ENCODE peak calls at places on chromosomes 3 and 15, in seven cellular contexts. One of them, this sample, is unnamed.

GRCh38 chr3:29373016-29373690 is 92.3 kb downstream of the RBMS3 start:
- DNase-seq in colonic mucosa: no peak
- DNase-seq in left ventricle myocardium inferior: no peak
- DNase-seq in CD8-positive, alpha-beta memory T cell: no peak
- DNase-seq in Peyer's patch: no peak
- DNase-seq in tibial artery: no peak
- DNase-seq in astrocyte: peak; percentile 92
- DNase-seq in this sample: no peak

GRCh38 chr3:50523170-50523865 is 19.9 kb upstream of the CACNA2D2 start:
- DNase-seq in colonic mucosa: no peak
- DNase-seq in left ventricle myocardium inferior: no peak
- DNase-seq in CD8-positive, alpha-beta memory T cell: no peak
- DNase-seq in Peyer's patch: no peak
- DNase-seq in tibial artery: no peak
- DNase-seq in astrocyte: no peak
- DNase-seq in this sample: no peak

GRCh38 chr3:15659254-15659975 is 57.9 kb downstream of the BTD start:
- DNase-seq in colonic mucosa: no peak
- DNase-seq in left ventricle myocardium inferior: no peak
- DNase-seq in CD8-positive, alpha-beta memory T cell: no peak
- DNase-seq in Peyer's patch: no peak
- DNase-seq in tibial artery: no peak
- DNase-seq in astrocyte: peak; percentile 21
- DNase-seq in this sample: no peak

GRCh38 chr15:81312790-81313543 is 11.0 kb downstream of the STARD5 start:
- DNase-seq in colonic mucosa: peak; percentile 62
- DNase-seq in left ventricle myocardium inferior: peak; percentile 67
- DNase-seq in CD8-positive, alpha-beta memory T cell: no peak
- DNase-seq in Peyer's patch: peak; percentile 29
- DNase-seq in tibial artery: peak; percentile 92
- DNase-seq in astrocyte: peak; percentile 98
- DNase-seq in this sample: peak; percentile 77

GRCh38 chr15:80803580-80804525 is 24.7 kb downstream of the CEMIP start:
- DNase-seq in colonic mucosa: no peak
- DNase-seq in left ventricle myocardium inferior: no peak
- DNase-seq in CD8-positive, alpha-beta memory T cell: no peak
- DNase-seq in Peyer's patch: no peak
- DNase-seq in tibial artery: no peak
- DNase-seq in astrocyte: peak; percentile 33
- DNase-seq in this sample: no peak

GRCh38 chr15:56667517-56667916 is 65.8 kb downstream of the ZNF280D start:
- DNase-seq in colonic mucosa: no peak
- DNase-seq in left ventricle myocardium inferior: no peak
- DNase-seq in CD8-positive, alpha-beta memory T cell: no peak
- DNase-seq in Peyer's patch: no peak
- DNase-seq in tibial artery: no peak
- DNase-seq in astrocyte: no peak
- DNase-seq in this sample: no peak

GRCh38 chr3:10116138-10116460 is 624 bp downstream of the BRK1 start:
- DNase-seq in colonic mucosa: no peak
- DNase-seq in left ventricle myocardium inferior: no peak
- DNase-seq in CD8-positive, alpha-beta memory T cell: no peak
- DNase-seq in Peyer's patch: no peak
- DNase-seq in tibial artery: no peak
- DNase-seq in astrocyte: peak; percentile 56
- DNase-seq in this sample: no peak

GRCh38 chr3:58173670-58174472 is 36.9 kb downstream of the DNASE1L3 start:
- DNase-seq in colonic mucosa: peak; percentile 68
- DNase-seq in left ventricle myocardium inferior: peak; percentile 58
- DNase-seq in CD8-positive, alpha-beta memory T cell: no peak
- DNase-seq in Peyer's patch: peak; percentile 42
- DNase-seq in tibial artery: peak; percentile 45
- DNase-seq in astrocyte: no peak
- DNase-seq in this sample: peak; percentile 83

GRCh38 chr15:88218557-88219214 is 37.9 kb downstream of the NTRK3 start:
- DNase-seq in colonic mucosa: no peak
- DNase-seq in left ventricle myocardium inferior: no peak
- DNase-seq in CD8-positive, alpha-beta memory T cell: no peak
- DNase-seq in Peyer's patch: no peak
- DNase-seq in tibial artery: no peak
- DNase-seq in astrocyte: no peak
- DNase-seq in this sample: no peak

GRCh38 chr15:87224409-87224808 is 1032.1 kb downstream of the NTRK3 start:
- DNase-seq in colonic mucosa: no peak
- DNase-seq in left ventricle myocardium inferior: no peak
- DNase-seq in CD8-positive, alpha-beta memory T cell: no peak
- DNase-seq in Peyer's patch: no peak
- DNase-seq in tibial artery: no peak
- DNase-seq in astrocyte: peak; percentile 80
- DNase-seq in this sample: no peak

GRCh38 chr15:98856540-98856907 is 151.1 kb downstream of the PGPEP1L start:
- DNase-seq in colonic mucosa: no peak
- DNase-seq in left ventricle myocardium inferior: no peak
- DNase-seq in CD8-positive, alpha-beta memory T cell: no peak
- DNase-seq in Peyer's patch: no peak
- DNase-seq in tibial artery: no peak
- DNase-seq in astrocyte: peak; percentile 91
- DNase-seq in this sample: no peak

GRCh38 chr15:76340198-76340801 is 3.7 kb downstream of the ISL2 start:
- DNase-seq in colonic mucosa: no peak
- DNase-seq in left ventricle myocardium inferior: no peak
- DNase-seq in CD8-positive, alpha-beta memory T cell: no peak
- DNase-seq in Peyer's patch: no peak
- DNase-seq in tibial artery: no peak
- DNase-seq in astrocyte: no peak
- DNase-seq in this sample: peak; percentile 83

GRCh38 chr15:94327356-94327936 is 96.1 kb downstream of the MCTP2 start:
- DNase-seq in colonic mucosa: no peak
- DNase-seq in left ventricle myocardium inferior: no peak
- DNase-seq in CD8-positive, alpha-beta memory T cell: no peak
- DNase-seq in Peyer's patch: no peak
- DNase-seq in tibial artery: no peak
- DNase-seq in astrocyte: no peak
- DNase-seq in this sample: no peak

GRCh38 chr3:157282261-157283191 is 122.6 kb upstream of the CCNL1 start:
- DNase-seq in colonic mucosa: no peak
- DNase-seq in left ventricle myocardium inferior: no peak
- DNase-seq in CD8-positive, alpha-beta memory T cell: no peak
- DNase-seq in Peyer's patch: no peak
- DNase-seq in tibial artery: peak; percentile 82
- DNase-seq in astrocyte: peak; percentile 89
- DNase-seq in this sample: no peak

GRCh38 chr3:134473868-134474546 is 11.8 kb downstream of the ANAPC13 start:
- DNase-seq in colonic mucosa: peak; percentile 91
- DNase-seq in left ventricle myocardium inferior: no peak
- DNase-seq in CD8-positive, alpha-beta memory T cell: peak; percentile 73
- DNase-seq in Peyer's patch: peak; percentile 73
- DNase-seq in tibial artery: peak; percentile 82
- DNase-seq in astrocyte: peak; percentile 71
- DNase-seq in this sample: no peak

GRCh38 chr15:25882466-25882865 is 19.3 kb upstream of the ATP10A start:
- DNase-seq in colonic mucosa: no peak
- DNase-seq in left ventricle myocardium inferior: no peak
- DNase-seq in CD8-positive, alpha-beta memory T cell: no peak
- DNase-seq in Peyer's patch: no peak
- DNase-seq in tibial artery: no peak
- DNase-seq in astrocyte: no peak
- DNase-seq in this sample: no peak

GRCh38 chr15:41777421-41777973 is 3.2 kb downstream of the MAPKBP1 start:
- DNase-seq in colonic mucosa: no peak
- DNase-seq in left ventricle myocardium inferior: no peak
- DNase-seq in CD8-positive, alpha-beta memory T cell: no peak
- DNase-seq in Peyer's patch: no peak
- DNase-seq in tibial artery: no peak
- DNase-seq in astrocyte: peak; percentile 39
- DNase-seq in this sample: no peak

GRCh38 chr3:65873028-65873427 is 165.7 kb downstream of the MAGI1 start:
- DNase-seq in colonic mucosa: no peak
- DNase-seq in left ventricle myocardium inferior: peak; percentile 17
- DNase-seq in CD8-positive, alpha-beta memory T cell: no peak
- DNase-seq in Peyer's patch: no peak
- DNase-seq in tibial artery: no peak
- DNase-seq in astrocyte: no peak
- DNase-seq in this sample: no peak

GRCh38 chr3:131233900-131234667 is 147.5 kb upstream of the NUDT16 start:
- DNase-seq in colonic mucosa: no peak
- DNase-seq in left ventricle myocardium inferior: no peak
- DNase-seq in CD8-positive, alpha-beta memory T cell: no peak
- DNase-seq in Peyer's patch: no peak
- DNase-seq in tibial artery: no peak
- DNase-seq in astrocyte: no peak
- DNase-seq in this sample: no peak

GRCh38 chr15:41392659-41393058 is 9.6 kb downstream of the NDUFAF1 start:
- DNase-seq in colonic mucosa: no peak
- DNase-seq in left ventricle myocardium inferior: no peak
- DNase-seq in CD8-positive, alpha-beta memory T cell: no peak
- DNase-seq in Peyer's patch: no peak
- DNase-seq in tibial artery: no peak
- DNase-seq in astrocyte: no peak
- DNase-seq in this sample: no peak

GRCh38 chr3:170420307-170420821 is 1.7 kb downstream of the CLDN11 start:
- DNase-seq in colonic mucosa: no peak
- DNase-seq in left ventricle myocardium inferior: no peak
- DNase-seq in CD8-positive, alpha-beta memory T cell: no peak
- DNase-seq in Peyer's patch: no peak
- DNase-seq in tibial artery: no peak
- DNase-seq in astrocyte: peak; percentile 42
- DNase-seq in this sample: no peak

GRCh38 chr3:188712257-188712924 is 459.4 kb upstream of the TPRG1 start:
- DNase-seq in colonic mucosa: no peak
- DNase-seq in left ventricle myocardium inferior: no peak
- DNase-seq in CD8-positive, alpha-beta memory T cell: no peak
- DNase-seq in Peyer's patch: no peak
- DNase-seq in tibial artery: no peak
- DNase-seq in astrocyte: peak; percentile 92
- DNase-seq in this sample: no peak

GRCh38 chr3:183554377-183554776 is 1.1 kb downstream of the KLHL6 start:
- DNase-seq in colonic mucosa: no peak
- DNase-seq in left ventricle myocardium inferior: no peak
- DNase-seq in CD8-positive, alpha-beta memory T cell: no peak
- DNase-seq in Peyer's patch: no peak
- DNase-seq in tibial artery: no peak
- DNase-seq in astrocyte: no peak
- DNase-seq in this sample: no peak

DNA sequence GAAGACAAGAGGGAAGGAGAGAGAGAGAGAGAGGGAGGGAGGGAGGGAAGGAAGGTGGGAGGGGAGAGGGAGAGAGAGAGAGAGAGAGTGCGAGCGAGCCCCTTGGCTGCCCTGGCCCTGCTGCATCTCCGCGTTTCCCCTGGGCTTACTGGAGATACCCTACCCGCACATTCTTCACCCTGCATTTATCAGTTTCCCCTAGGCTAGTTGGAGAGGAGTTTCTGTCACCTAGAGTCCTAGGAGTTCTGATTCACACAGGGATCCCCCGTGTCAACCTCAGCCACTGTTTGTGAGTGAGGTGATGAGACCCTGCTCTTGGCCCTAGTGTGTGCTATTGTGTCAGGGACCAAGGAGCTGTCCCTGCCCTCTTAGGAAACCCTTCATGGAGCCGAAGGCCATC is 18.7 kb downstream of the BHLHE40 start:
- DNase-seq in colonic mucosa: no peak
- DNase-seq in left ventricle myocardium inferior: no peak
- DNase-seq in CD8-positive, alpha-beta memory T cell: no peak
- DNase-seq in Peyer's patch: no peak
- DNase-seq in tibial artery: no peak
- DNase-seq in astrocyte: no peak
- DNase-seq in this sample: no peak
- H3K4me1 ChIP-seq in colonic mucosa: no peaks in the 10 kb centered on the region
- H3K4me1 ChIP-seq in left ventricle myocardium inferior: peaks cover 10% of the 10 kb centered on the region
- H3K4me1 ChIP-seq in CD8-positive, alpha-beta memory T cell: peaks cover 8% of the 10 kb centered on the region
- H3K4me1 ChIP-seq in Peyer's patch: no peaks in the 10 kb centered on the region
- H3K4me1 ChIP-seq in tibial artery: peaks cover 10% of the 10 kb centered on the region
- H3K4me1 ChIP-seq in astrocyte: peaks cover 22% of the 10 kb centered on the region
- H3K4me1 ChIP-seq in this sample: peaks cover 25% of the 10 kb centered on the region

DNA sequence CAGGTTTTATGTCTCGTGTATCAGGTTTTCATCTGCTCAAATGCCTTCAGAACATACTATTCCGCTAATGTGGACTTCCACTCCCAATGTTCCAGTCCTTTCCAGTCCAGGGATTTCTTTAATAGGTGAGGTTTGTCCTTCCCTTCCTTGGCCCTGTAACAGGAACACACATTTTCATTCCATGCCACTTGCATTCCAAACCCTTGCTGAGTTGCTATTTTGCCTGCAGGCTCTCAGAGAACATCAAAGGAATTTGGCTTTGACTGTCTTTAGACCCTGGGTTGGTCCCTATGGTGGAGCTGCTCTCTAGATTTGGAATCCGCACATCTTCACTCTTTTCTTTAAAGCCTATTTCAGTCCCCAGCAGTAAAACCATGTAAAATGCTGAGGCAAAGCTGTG is 12.3 kb upstream of the ALCAM start:
- DNase-seq in colonic mucosa: no peak
- DNase-seq in left ventricle myocardium inferior: no peak
- DNase-seq in CD8-positive, alpha-beta memory T cell: no peak
- DNase-seq in Peyer's patch: no peak
- DNase-seq in tibial artery: no peak
- DNase-seq in astrocyte: no peak
- DNase-seq in this sample: no peak
- H3K4me1 ChIP-seq in colonic mucosa: no peaks in the 10 kb centered on the region
- H3K4me1 ChIP-seq in left ventricle myocardium inferior: no peaks in the 10 kb centered on the region
- H3K4me1 ChIP-seq in CD8-positive, alpha-beta memory T cell: no peaks in the 10 kb centered on the region
- H3K4me1 ChIP-seq in Peyer's patch: no peaks in the 10 kb centered on the region
- H3K4me1 ChIP-seq in tibial artery: peaks cover 5% of the 10 kb centered on the region
- H3K4me1 ChIP-seq in astrocyte: peaks cover 33% of the 10 kb centered on the region
- H3K4me1 ChIP-seq in this sample: peaks cover 15% of the 10 kb centered on the region

DNA sequence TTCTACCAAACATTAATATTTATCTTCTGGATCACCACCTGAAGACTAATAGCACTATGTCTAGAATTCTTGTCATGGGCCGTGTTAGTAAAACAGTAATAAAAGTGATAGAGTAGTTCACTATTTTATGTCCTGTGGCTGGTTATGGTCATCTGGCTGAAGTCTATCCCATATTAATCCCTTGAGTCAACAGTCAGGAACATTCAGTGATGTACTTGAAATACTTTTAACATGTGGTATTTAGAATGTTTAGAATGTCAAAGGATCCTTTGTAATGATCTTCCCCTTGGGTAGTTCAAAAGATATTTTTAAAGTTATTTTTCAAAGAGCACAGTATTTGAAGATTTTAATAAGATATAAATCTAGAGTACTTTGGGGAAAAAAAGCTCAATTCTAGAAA is 117.0 kb downstream of the MBNL1 start:
- DNase-seq in colonic mucosa: no peak
- DNase-seq in left ventricle myocardium inferior: no peak
- DNase-seq in CD8-positive, alpha-beta memory T cell: no peak
- DNase-seq in Peyer's patch: no peak
- DNase-seq in tibial artery: no peak
- DNase-seq in astrocyte: peak; percentile 88
- DNase-seq in this sample: no peak
- H3K4me1 ChIP-seq in colonic mucosa: peaks cover 2% of the 10 kb centered on the region
- H3K4me1 ChIP-seq in left ventricle myocardium inferior: peaks cover 99% of the 10 kb centered on the region
- H3K4me1 ChIP-seq in CD8-positive, alpha-beta memory T cell: peaks cover 78% of the 10 kb centered on the region
- H3K4me1 ChIP-seq in Peyer's patch: no peaks in the 10 kb centered on the region
- H3K4me1 ChIP-seq in tibial artery: peaks cover 59% of the 10 kb centered on the region
- H3K4me1 ChIP-seq in astrocyte: peaks cover 6% of the 10 kb centered on the region
- H3K4me1 ChIP-seq in this sample: peaks cover 43% of the 10 kb centered on the region

DNA sequence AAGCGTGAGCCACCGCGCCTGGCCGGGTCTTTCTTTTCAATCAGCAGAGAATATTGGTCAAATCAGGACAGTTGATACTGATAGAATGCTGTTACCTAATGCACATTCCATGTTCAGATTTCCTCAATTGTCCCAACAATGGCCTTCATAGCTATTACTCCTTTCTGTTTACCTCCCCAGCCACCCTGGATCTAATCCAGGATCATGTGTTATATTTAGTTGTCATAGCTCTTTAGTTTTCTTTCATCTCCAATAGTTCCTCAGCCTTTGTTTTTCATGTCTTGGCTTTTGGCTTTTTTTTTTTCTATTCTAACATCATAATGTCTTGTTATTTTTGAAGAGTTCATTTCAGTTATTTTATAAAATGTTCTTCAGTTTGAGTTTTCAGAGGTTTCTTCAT is 14.6 kb downstream of the USP3 start:
- DNase-seq in colonic mucosa: no peak
- DNase-seq in left ventricle myocardium inferior: no peak
- DNase-seq in CD8-positive, alpha-beta memory T cell: no peak
- DNase-seq in Peyer's patch: no peak
- DNase-seq in tibial artery: no peak
- DNase-seq in astrocyte: no peak
- DNase-seq in this sample: no peak
- H3K4me1 ChIP-seq in colonic mucosa: peaks cover 4% of the 10 kb centered on the region
- H3K4me1 ChIP-seq in left ventricle myocardium inferior: peaks cover 99% of the 10 kb centered on the region
- H3K4me1 ChIP-seq in CD8-positive, alpha-beta memory T cell: peaks cover 90% of the 10 kb centered on the region
- H3K4me1 ChIP-seq in Peyer's patch: peaks cover 14% of the 10 kb centered on the region
- H3K4me1 ChIP-seq in tibial artery: peaks cover 44% of the 10 kb centered on the region
- H3K4me1 ChIP-seq in astrocyte: peaks cover 18% of the 10 kb centered on the region
- H3K4me1 ChIP-seq in this sample: peaks cover 100% of the 10 kb centered on the region

This sample was measured in spleen.